ENCODE peak calls at places on chromosomes 13 and 19, in seven cellular contexts. One of them, this sample, is unnamed.

GRCh38 chr13:32911506-32911905 is 104.7 kb upstream of the KL start:
- DNase-seq in ascending aorta: no peak
- DNase-seq in left lung: no peak
- DNase-seq in pancreas: no peak
- DNase-seq in HFF-Myc: no peak
- DNase-seq in AG04450: no peak
- DNase-seq in IMR-90: peak
- DNase-seq in this sample: peak

GRCh38 chr13:28574617-28575142 is 79.8 kb upstream of the FLT1 start:
- DNase-seq in AG04450: peak
- DNase-seq in pancreas: no peak
- DNase-seq in IMR-90: peak
- DNase-seq in left lung: no peak
- DNase-seq in ascending aorta: peak
- DNase-seq in HFF-Myc: peak
- DNase-seq in this sample: peak

GRCh38 chr13:21849323-21849722 is 178.4 kb downstream of the FGF9 start:
- DNase-seq in pancreas: no peak
- DNase-seq in HFF-Myc: no peak
- DNase-seq in IMR-90: peak
- DNase-seq in left lung: no peak
- DNase-seq in ascending aorta: no peak
- DNase-seq in AG04450: no peak
- DNase-seq in this sample: no peak

GRCh38 chr13:44191504-44192171 is 182.0 kb upstream of the SERP2 start:
- DNase-seq in HFF-Myc: peak
- DNase-seq in left lung: no peak
- DNase-seq in pancreas: peak
- DNase-seq in AG04450: no peak
- DNase-seq in IMR-90: peak
- DNase-seq in ascending aorta: peak
- DNase-seq in this sample: no peak

GRCh38 chr13:46109451-46109850 is 4.6 kb upstream of the CPB2 start:
- DNase-seq in pancreas: no peak
- DNase-seq in AG04450: no peak
- DNase-seq in left lung: no peak
- DNase-seq in HFF-Myc: no peak
- DNase-seq in ascending aorta: no peak
- DNase-seq in IMR-90: no peak
- DNase-seq in this sample: no peak

GRCh38 chr13:50167224-50167947 is 152.1 kb downstream of the KCNRG start:
- DNase-seq in ascending aorta: no peak
- DNase-seq in HFF-Myc: no peak
- DNase-seq in left lung: no peak
- DNase-seq in AG04450: no peak
- DNase-seq in IMR-90: no peak
- DNase-seq in pancreas: no peak
- DNase-seq in this sample: no peak

GRCh38 chr13:34779171-34779570 is 162.9 kb upstream of the NBEA start:
- DNase-seq in pancreas: no peak
- DNase-seq in IMR-90: no peak
- DNase-seq in left lung: no peak
- DNase-seq in ascending aorta: no peak
- DNase-seq in AG04450: no peak
- DNase-seq in HFF-Myc: no peak
- DNase-seq in this sample: no peak

GRCh38 chr19:2976609-2977000 is 759 bp upstream of the TLE6 start:
- DNase-seq in pancreas: no peak
- DNase-seq in IMR-90: no peak
- DNase-seq in left lung: peak
- DNase-seq in ascending aorta: no peak
- DNase-seq in HFF-Myc: no peak
- DNase-seq in AG04450: no peak
- DNase-seq in this sample: no peak

GRCh38 chr19:23800868-23801267 is 42.2 kb upstream of the ZNF681 start:
- DNase-seq in HFF-Myc: no peak
- DNase-seq in left lung: no peak
- DNase-seq in pancreas: no peak
- DNase-seq in ascending aorta: no peak
- DNase-seq in AG04450: no peak
- DNase-seq in IMR-90: no peak
- DNase-seq in this sample: no peak

GRCh38 chr13:84684048-84684662 is 801.9 kb upstream of the SLITRK1 start:
- DNase-seq in pancreas: peak
- DNase-seq in IMR-90: no peak
- DNase-seq in HFF-Myc: no peak
- DNase-seq in left lung: no peak
- DNase-seq in AG04450: no peak
- DNase-seq in ascending aorta: no peak
- DNase-seq in this sample: no peak

GRCh38 chr13:43537124-43537523 is 249.6 kb downstream of the ENOX1 start:
- DNase-seq in pancreas: no peak
- DNase-seq in ascending aorta: no peak
- DNase-seq in AG04450: no peak
- DNase-seq in HFF-Myc: no peak
- DNase-seq in IMR-90: peak
- DNase-seq in left lung: no peak
- DNase-seq in this sample: peak

GRCh38 chr13:26992951-26993490 is 178.6 kb downstream of the USP12 start:
- DNase-seq in AG04450: no peak
- DNase-seq in pancreas: no peak
- DNase-seq in left lung: no peak
- DNase-seq in HFF-Myc: no peak
- DNase-seq in ascending aorta: peak
- DNase-seq in IMR-90: no peak
- DNase-seq in this sample: no peak

GRCh38 chr19:29871143-29871542 is 59.4 kb downstream of the CCNE1 start:
- DNase-seq in left lung: no peak
- DNase-seq in pancreas: no peak
- DNase-seq in HFF-Myc: no peak
- DNase-seq in IMR-90: no peak
- DNase-seq in ascending aorta: no peak
- DNase-seq in AG04450: no peak
- DNase-seq in this sample: no peak

GRCh38 chr19:39304185-39304513 is 7.9 kb downstream of the IFNL1 start:
- DNase-seq in IMR-90: no peak
- DNase-seq in HFF-Myc: no peak
- DNase-seq in pancreas: no peak
- DNase-seq in ascending aorta: no peak
- DNase-seq in left lung: no peak
- DNase-seq in AG04450: no peak
- DNase-seq in this sample: no peak

GRCh38 chr19:10919352-10920287 is 8.8 kb downstream of the YIPF2 start:
- DNase-seq in left lung: no peak
- DNase-seq in pancreas: no peak
- DNase-seq in ascending aorta: no peak
- DNase-seq in IMR-90: no peak
- DNase-seq in HFF-Myc: no peak
- DNase-seq in AG04450: no peak
- DNase-seq in this sample: no peak

GRCh38 chr13:28447206-28447605 is 47.7 kb downstream of the FLT1 start:
- DNase-seq in AG04450: no peak
- DNase-seq in pancreas: no peak
- DNase-seq in IMR-90: no peak
- DNase-seq in HFF-Myc: no peak
- DNase-seq in ascending aorta: no peak
- DNase-seq in left lung: no peak
- DNase-seq in this sample: no peak

GRCh38 chr19:19559942-19560341 is 21.9 kb downstream of the CILP2 start:
- DNase-seq in pancreas: no peak
- DNase-seq in left lung: no peak
- DNase-seq in IMR-90: no peak
- DNase-seq in AG04450: no peak
- DNase-seq in HFF-Myc: no peak
- DNase-seq in ascending aorta: no peak
- DNase-seq in this sample: no peak

GRCh38 chr19:37309834-37310575 is 60.9 kb upstream of the ZNF527 start:
- DNase-seq in HFF-Myc: no peak
- DNase-seq in left lung: no peak
- DNase-seq in pancreas: no peak
- DNase-seq in AG04450: no peak
- DNase-seq in IMR-90: no peak
- DNase-seq in ascending aorta: no peak
- DNase-seq in this sample: no peak

GRCh38 chr19:37303591-37304171 is 67.2 kb upstream of the ZNF527 start:
- DNase-seq in left lung: no peak
- DNase-seq in pancreas: no peak
- DNase-seq in AG04450: no peak
- DNase-seq in ascending aorta: no peak
- DNase-seq in IMR-90: no peak
- DNase-seq in HFF-Myc: no peak
- DNase-seq in this sample: no peak

GRCh38 chr19:37306383-37306963 is 64.4 kb upstream of the ZNF527 start:
- DNase-seq in HFF-Myc: no peak
- DNase-seq in pancreas: no peak
- DNase-seq in AG04450: no peak
- DNase-seq in IMR-90: no peak
- DNase-seq in ascending aorta: no peak
- DNase-seq in left lung: peak
- DNase-seq in this sample: no peak

GRCh38 chr19:37304884-37305255 is 66.0 kb upstream of the ZNF527 start:
- DNase-seq in HFF-Myc: no peak
- DNase-seq in IMR-90: no peak
- DNase-seq in pancreas: no peak
- DNase-seq in left lung: no peak
- DNase-seq in AG04450: no peak
- DNase-seq in ascending aorta: no peak
- DNase-seq in this sample: no peak

DNA sequence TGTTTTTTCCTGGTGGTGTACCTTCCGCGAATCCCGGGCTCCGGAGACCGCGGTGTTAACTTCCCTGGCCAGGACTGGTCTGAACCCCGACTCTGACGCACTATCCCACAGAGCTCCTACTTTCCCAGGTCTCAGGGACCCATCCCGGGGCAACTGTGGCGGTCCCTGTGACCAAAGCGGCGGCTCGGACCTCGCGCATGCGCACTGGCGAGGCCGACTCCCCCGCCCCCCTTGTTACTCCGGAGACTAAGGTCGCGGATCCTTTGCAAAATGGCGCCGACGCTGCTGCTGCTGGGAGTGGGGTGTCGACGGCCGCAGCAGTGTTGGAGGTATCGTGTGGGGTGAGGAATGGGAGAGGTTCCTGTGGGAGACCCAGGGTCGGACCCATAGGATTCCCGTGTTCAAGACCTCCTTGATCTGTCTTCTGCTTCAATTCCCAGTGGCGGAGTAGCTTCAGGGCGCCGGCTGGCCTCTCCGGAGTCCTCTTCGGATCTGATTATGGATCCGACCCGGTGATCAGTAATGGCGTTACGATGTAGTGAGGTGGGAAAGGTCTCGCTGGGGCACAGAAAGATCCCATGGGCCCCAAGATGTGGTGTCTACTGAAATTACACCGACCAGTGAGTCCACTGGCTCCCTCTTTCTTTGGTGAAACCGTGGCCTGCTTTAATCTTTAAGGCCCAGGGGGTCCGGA is 66.6 kb upstream of the ZNF527 start:
- DNase-seq in HFF-Myc: no peak
- DNase-seq in IMR-90: no peak
- DNase-seq in left lung: no peak
- DNase-seq in pancreas: no peak
- DNase-seq in AG04450: no peak
- DNase-seq in ascending aorta: no peak
- DNase-seq in this sample: no peak
- H3K4me3 ChIP-seq in HFF-Myc: peak
- H3K4me3 ChIP-seq in IMR-90: peak
- H3K4me3 ChIP-seq in left lung: peak
- H3K4me3 ChIP-seq in pancreas: peak
- H3K4me3 ChIP-seq in AG04450: no peak
- H3K4me3 ChIP-seq in ascending aorta: peak
- H3K4me3 ChIP-seq in this sample: no peak

DNA sequence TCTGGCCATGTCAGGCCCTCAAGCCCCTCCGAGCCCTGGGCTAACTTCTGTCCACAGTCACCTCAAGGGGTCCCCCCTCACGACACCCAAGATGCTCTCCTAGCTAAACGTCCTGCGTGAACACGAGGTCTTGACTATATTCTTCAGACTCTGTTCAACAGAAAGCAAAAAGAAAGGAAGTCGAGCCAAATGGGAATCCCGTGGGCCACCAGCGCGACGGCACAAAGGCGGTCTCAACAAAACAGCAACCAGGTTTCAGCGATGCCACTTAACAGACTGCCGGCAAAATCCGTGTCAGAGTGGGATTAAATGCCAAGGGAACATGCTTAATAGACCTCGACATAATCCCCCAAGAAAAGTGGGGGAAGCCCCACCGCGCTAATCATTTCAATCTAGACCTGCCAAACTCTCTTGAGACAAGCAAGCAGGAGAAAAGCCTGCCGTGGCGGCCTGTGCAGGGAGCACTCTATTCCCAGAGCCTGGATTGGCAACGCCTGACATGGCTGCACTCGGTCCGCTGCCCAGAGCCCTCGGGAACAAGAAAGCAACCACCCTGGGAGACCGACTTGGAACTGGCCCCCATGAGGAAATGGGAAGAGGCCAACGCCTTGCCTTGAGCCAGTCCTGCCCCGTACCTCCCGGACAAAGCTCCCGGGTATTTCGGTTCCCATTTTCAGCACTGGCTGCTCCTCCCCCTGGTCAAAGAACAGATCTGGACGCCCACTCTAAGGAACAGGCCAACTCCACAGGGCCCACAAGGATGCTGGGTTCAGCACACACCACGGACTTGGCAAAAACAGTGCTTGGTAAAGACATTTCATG is 16.0 kb downstream of the ZC3H4 start:
- DNase-seq in left lung: peak
- DNase-seq in IMR-90: no peak
- DNase-seq in ascending aorta: peak
- DNase-seq in HFF-Myc: no peak
- DNase-seq in pancreas: no peak
- DNase-seq in AG04450: no peak
- DNase-seq in this sample: no peak
- H3K4me3 ChIP-seq in left lung: no peak
- H3K4me3 ChIP-seq in IMR-90: no peak
- H3K4me3 ChIP-seq in ascending aorta: peak
- H3K4me3 ChIP-seq in HFF-Myc: no peak
- H3K4me3 ChIP-seq in pancreas: no peak
- H3K4me3 ChIP-seq in AG04450: no peak
- H3K4me3 ChIP-seq in this sample: no peak

DNA sequence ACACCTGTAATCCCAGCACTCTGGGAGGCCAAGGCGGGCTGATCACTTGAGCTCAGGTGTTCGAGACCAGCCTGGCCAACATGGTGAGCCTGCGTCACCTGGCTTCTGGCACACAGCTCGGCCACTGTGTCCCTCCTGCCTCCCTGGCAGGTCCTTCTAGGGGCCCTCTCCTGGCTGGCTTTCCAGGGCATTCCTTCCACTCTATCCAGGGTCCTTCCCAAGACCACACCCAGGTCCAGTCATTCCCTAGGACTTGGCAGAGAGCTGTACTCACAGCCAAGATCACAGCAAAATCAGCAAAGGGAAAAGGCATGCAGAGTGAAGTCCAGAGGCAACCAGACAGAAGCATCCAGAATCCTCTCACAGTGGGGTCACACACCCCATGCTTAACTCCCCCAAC is 9.7 kb upstream of the HSH2D start:
- DNase-seq in HFF-Myc: no peak
- DNase-seq in AG04450: no peak
- DNase-seq in pancreas: no peak
- DNase-seq in left lung: no peak
- DNase-seq in ascending aorta: no peak
- DNase-seq in IMR-90: no peak
- DNase-seq in this sample: no peak
- H3K4me3 ChIP-seq in HFF-Myc: no peak
- H3K4me3 ChIP-seq in AG04450: no peak
- H3K4me3 ChIP-seq in pancreas: no peak
- H3K4me3 ChIP-seq in left lung: no peak
- H3K4me3 ChIP-seq in ascending aorta: no peak
- H3K4me3 ChIP-seq in IMR-90: no peak
- H3K4me3 ChIP-seq in this sample: no peak

GRCh38 chr19:58054792-58055482 is 4.1 kb upstream of the ZNF135 start:
- DNase-seq in IMR-90: peak
- DNase-seq in AG04450: no peak
- DNase-seq in left lung: no peak
- DNase-seq in HFF-Myc: no peak
- DNase-seq in ascending aorta: no peak
- DNase-seq in pancreas: no peak
- DNase-seq in this sample: no peak
- H3K4me3 ChIP-seq in IMR-90: peak
- H3K4me3 ChIP-seq in AG04450: peak
- H3K4me3 ChIP-seq in left lung: peak
- H3K4me3 ChIP-seq in HFF-Myc: no peak
- H3K4me3 ChIP-seq in ascending aorta: peak
- H3K4me3 ChIP-seq in pancreas: peak
- H3K4me3 ChIP-seq in this sample: peak